ENCODE peak calls at places on chromosomes 6 and 20, in eight cellular contexts. D, F, L, Y, S, B, H and T are unnamed samples.

GRCh38 chr6:20631525-20631924 is 97.3 kb downstream of the CDKAL1 start:
- DNase-seq in D (no peak), F (no peak), L (peak; percentile 19), Y (no peak), S (no peak), B (no peak), H (no peak), T (no peak)

GRCh38 chr20:24452498-24453133 is 16.8 kb upstream of the SYNDIG1 start:
- DNase-seq in D (no peak), F (no peak), L (no peak), Y (no peak), S (no peak), B (no peak), H (no peak), T (peak; percentile 3)

GRCh38 chr20:51767018-51767866 is 948 bp downstream of the ATP9A start:
- DNase-seq in D (peak; percentile 87), F (peak; percentile 85), L (peak; percentile 70), Y (peak; percentile 55), S (no peak), B (peak; percentile 94), H (peak; percentile 93), T (peak; percentile 51)

GRCh38 chr6:75830959-75831885 is 82.2 kb downstream of the MYO6 start:
- DNase-seq in D (no peak), F (no peak), L (no peak), Y (no peak), S (peak; percentile 77), B (no peak), H (no peak), T (no peak)

GRCh38 chr6:12296255-12296573 is 6.1 kb downstream of the EDN1 start:
- DNase-seq in D (peak; percentile 92), F (no peak), L (peak; percentile 20), Y (no peak), S (peak; percentile 83), B (no peak), H (no peak), T (no peak)

GRCh38 chr6:11434565-11435326 is 102.8 kb upstream of the TMEM170B start:
- DNase-seq in D (peak; percentile 95), F (no peak), L (no peak), Y (no peak), S (peak; percentile 94), B (peak; percentile 78), H (no peak), T (no peak)

GRCh38 chr20:31835977-31836852 is 9.2 kb downstream of the FOXS1 start:
- DNase-seq in D (peak; percentile 72), F (peak; percentile 83), L (peak; percentile 91), Y (peak; percentile 90), S (peak; percentile 92), B (peak; percentile 88), H (no peak), T (peak; percentile 55)

GRCh38 chr6:44543664-44544063 is 156.2 kb downstream of the CDC5L start:
- DNase-seq in D (no peak), F (no peak), L (no peak), Y (no peak), S (no peak), B (no peak), H (no peak), T (no peak)

GRCh38 chr6:82988904-82989303 is 76.7 kb downstream of the UBE3D start:
- DNase-seq in D (no peak), F (no peak), L (no peak), Y (peak; percentile 20), S (peak; percentile 46), B (no peak), H (no peak), T (peak; percentile 7)

GRCh38 chr20:46964299-46965123 is 69.9 kb downstream of the EYA2 start:
- DNase-seq in D (no peak), F (no peak), L (no peak), Y (no peak), S (no peak), B (no peak), H (no peak), T (no peak)

GRCh38 chr6:20159781-20160540 is 52.3 kb downstream of the MBOAT1 start:
- DNase-seq in D (no peak), F (no peak), L (no peak), Y (no peak), S (peak; percentile 6), B (no peak), H (no peak), T (no peak)

GRCh38 chr6:27312146-27312949 is at the start of gene POM121L2:
- DNase-seq in D (peak; percentile 80), F (no peak), L (peak; percentile 46), Y (no peak), S (peak; percentile 28), B (peak; percentile 77), H (peak; percentile 66), T (peak; percentile 49)

GRCh38 chr6:73234732-73235131 is 9.4 kb upstream of the KHDC1L start:
- DNase-seq in D (peak; percentile 38), F (no peak), L (no peak), Y (no peak), S (peak; percentile 87), B (no peak), H (no peak), T (no peak)

GRCh38 chr6:35602133-35602946 is 86.4 kb downstream of the FKBP5 start:
- DNase-seq in D (no peak), F (peak; percentile 81), L (no peak), Y (no peak), S (peak; percentile 32), B (no peak), H (no peak), T (no peak)

GRCh38 chr6:45557454-45557853 is 179.7 kb upstream of the SUPT3H start:
- DNase-seq in D (no peak), F (no peak), L (no peak), Y (no peak), S (no peak), B (no peak), H (no peak), T (no peak)

GRCh38 chr20:48846516-48847492 is 19.0 kb upstream of the PREX1 start:
- DNase-seq in D (peak; percentile 54), F (no peak), L (no peak), Y (peak; percentile 26), S (no peak), B (no peak), H (no peak), T (peak; percentile 27)
- TF ChIP-seq POLR2A in D (no peak), F (no peak), L (no peak), Y (no peak), S (no peak), B (no peak), H (no peak), T (no peak)

GRCh38 chr6:18262812-18263560 is 1.3 kb downstream of the DEK start:
- DNase-seq in D (peak; percentile 7), F (no peak), L (no peak), Y (no peak), S (peak; percentile 9), B (no peak), H (no peak), T (peak; percentile 55)
- TF ChIP-seq POLR2A in D (no peak), F (no peak), L (no peak), Y (no peak), S (no peak), B (no peak), H (no peak), T (peak; percentile 14)

DNA sequence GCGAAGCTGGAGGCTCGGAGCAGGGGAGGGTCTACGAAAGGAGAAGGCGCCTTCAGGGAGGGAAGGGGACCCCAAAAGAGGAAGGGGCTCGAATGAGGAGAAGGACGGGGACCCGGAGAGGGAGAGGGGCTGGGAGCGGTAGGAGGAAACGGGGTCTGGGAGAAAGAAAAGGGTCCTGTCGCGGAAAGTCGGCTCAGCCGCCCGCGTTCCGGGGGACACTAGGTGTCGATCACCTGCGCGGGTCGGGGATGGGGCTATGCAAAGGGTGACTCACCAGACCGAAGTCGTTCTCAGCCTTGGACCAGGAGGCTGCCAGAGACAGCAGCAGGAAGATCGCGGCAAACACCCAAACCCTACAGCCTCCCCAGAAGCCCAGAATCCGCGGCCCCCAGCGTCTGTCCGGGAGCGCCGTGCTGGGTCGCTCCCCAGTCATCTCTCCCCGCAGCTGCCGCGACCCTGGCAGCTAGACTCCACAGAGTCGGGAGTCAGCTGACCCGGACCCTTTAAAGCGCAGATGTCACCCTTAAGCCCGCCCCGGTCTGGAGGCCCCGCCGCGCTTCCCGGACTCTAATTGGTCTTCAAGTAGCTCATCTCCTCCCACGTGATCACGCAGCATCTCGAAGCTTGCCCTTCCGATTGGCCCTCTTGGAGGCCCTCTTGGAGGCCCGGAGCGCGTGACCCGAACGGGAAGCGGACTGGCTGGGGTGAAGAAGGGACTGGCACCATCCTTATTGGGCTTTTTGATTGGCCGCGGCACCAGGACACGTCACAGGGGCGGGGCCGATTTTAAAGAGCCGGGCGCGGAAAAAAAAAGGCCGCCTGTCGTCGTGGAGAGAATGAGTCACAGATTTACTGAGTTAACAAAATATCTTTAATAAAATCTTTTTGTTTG is at the start of gene NEU1:
- DNase-seq in D (peak; percentile 100), F (peak; percentile 100), L (peak; percentile 100), Y (peak; percentile 100), S (peak; percentile 100), B (peak; percentile 100), H (peak; percentile 100), T (peak; percentile 100)
- TF ChIP-seq POLR2A in D (peak; percentile 85), F (peak; percentile 97), L (peak; percentile 99), Y (peak; percentile 98), S (peak; percentile 98), B (peak; percentile 97), H (peak; percentile 96), T (peak; percentile 97)

GRCh38 chr6:57316581-57317059 is 810 bp upstream of the PRIM2 start:
- DNase-seq in D (peak; percentile 90), F (peak; percentile 91), L (peak; percentile 87), Y (peak; percentile 74), S (peak; percentile 92), B (peak; percentile 84), H (peak; percentile 81), T (peak; percentile 92)

GRCh38 chr6:57313711-57314471 is 3.5 kb upstream of the PRIM2 start:
- DNase-seq in D (peak; percentile 74), F (peak; percentile 91), L (peak; percentile 39), Y (no peak), S (peak; percentile 98), B (no peak), H (no peak), T (no peak)

GRCh38 chr6:57315851-57316250 is 1.6 kb upstream of the PRIM2 start:
- DNase-seq in D (no peak), F (peak; percentile 48), L (no peak), Y (no peak), S (no peak), B (no peak), H (no peak), T (no peak)

GRCh38 chr6:57313009-57313408 is 4.4 kb upstream of the PRIM2 start:
- DNase-seq in D (no peak), F (no peak), L (no peak), Y (no peak), S (no peak), B (no peak), H (no peak), T (no peak)

DNA sequence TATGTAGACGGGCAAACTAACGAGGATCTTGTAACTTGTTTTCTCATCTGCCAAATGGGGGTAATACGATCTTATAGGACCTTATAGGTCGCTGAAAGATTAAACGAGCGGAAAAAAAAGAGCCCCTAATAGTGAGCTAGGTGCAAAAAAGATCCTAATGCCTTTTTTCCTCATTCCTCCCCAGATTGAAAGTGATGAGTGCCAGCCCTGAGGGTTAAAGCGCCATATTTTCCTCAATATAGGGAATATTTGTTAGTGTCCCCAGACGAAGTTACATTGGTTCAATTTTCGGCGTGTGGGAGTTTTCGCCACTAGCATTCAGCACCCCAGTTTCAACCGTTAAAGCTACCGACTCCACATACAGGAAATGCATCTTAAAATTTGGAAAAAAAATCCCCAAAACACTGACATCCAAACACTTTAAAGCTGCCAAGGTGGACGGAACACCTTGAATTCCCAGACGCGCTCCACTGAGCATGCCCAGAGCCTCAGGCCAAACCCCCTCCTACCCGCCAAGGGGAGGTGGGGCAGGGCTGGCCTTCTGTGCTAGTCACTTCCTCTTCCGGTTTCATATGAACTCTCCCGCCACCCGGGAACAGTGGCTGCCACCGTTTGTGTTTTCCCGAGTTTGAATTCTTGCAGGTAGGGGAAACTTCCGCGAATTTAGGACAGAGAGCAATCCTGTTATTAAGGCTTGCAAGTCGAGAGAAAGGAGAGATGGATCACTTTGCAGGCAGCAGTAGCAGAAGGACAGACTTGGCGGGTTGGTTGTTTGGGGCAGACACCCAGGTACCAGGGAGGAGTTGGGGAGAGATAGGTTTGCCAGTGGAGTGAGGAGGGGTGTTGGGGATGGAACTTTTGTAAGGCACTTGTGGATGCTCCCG is at the start of gene PRIM2:
- DNase-seq in D (peak; percentile 83), F (peak; percentile 94), L (peak; percentile 87), Y (peak; percentile 95), S (peak; percentile 76), B (peak; percentile 90), H (peak; percentile 92), T (peak; percentile 89)
- TF ChIP-seq POLR2A in D (peak; percentile 71), F (no peak), L (no peak), Y (peak; percentile 89), S (peak; percentile 7), B (no peak), H (peak; percentile 32), T (peak; percentile 82)